ENCODE peak calls at places on chromosomes 12 and 14, in nine cellular contexts. J is GM23248, H is PC-9, W is mesenchymal stem cell, Y is PC-3, I is OCI-LY7, P is MM.1S, D is GM12878, O is neural progenitor cell. C is an unnamed sample.

GRCh38 chr12:4137015-4137414 is 136.5 kb upstream of the CCND2 start:
- DNase-seq in J (no peak), H (no peak), W (no peak), Y (no peak), I (no peak), P (no peak), D (no peak), O (no peak), C (no peak)

GRCh38 chr12:31315089-31315725 is 10.7 kb downstream of the SINHCAF start:
- DNase-seq in J (no peak), H (no peak), W (peak; percentile 15), Y (no peak), I (no peak), P (no peak), D (no peak), O (no peak), C (no peak)

GRCh38 chr12:113641426-113641825 is 169.8 kb upstream of the LHX5 start:
- DNase-seq in J (no peak), H (no peak), W (no peak), Y (no peak), I (no peak), P (no peak), D (no peak), O (no peak), C (no peak)

GRCh38 chr12:122481861-122482260 is 18.9 kb downstream of the ZCCHC8 start:
- DNase-seq in J (peak; percentile 25), H (no peak), W (no peak), Y (no peak), I (no peak), P (no peak), D (no peak), O (no peak), C (no peak)

GRCh38 chr12:49092086-49092815 is 2.4 kb downstream of the DHH start:
- DNase-seq in J (peak; percentile 75), H (no peak), W (peak; percentile 59), Y (peak; percentile 63), I (peak; percentile 58), P (peak; percentile 40), D (no peak), O (peak; percentile 90), C (peak; percentile 79)

GRCh38 chr12:72560370-72560769 is 288.2 kb downstream of the TRHDE start:
- DNase-seq in J (no peak), H (no peak), W (no peak), Y (no peak), I (no peak), P (no peak), D (no peak), O (no peak), C (no peak)

GRCh38 chr12:130104114-130104513 is 58.1 kb upstream of the FZD10 start:
- DNase-seq in J (no peak), H (no peak), W (no peak), Y (no peak), I (no peak), P (no peak), D (no peak), O (no peak), C (no peak)

GRCh38 chr14:92945959-92946846 is 23.3 kb downstream of the CHGA start:
- DNase-seq in J (peak; percentile 21), H (peak; percentile 96), W (no peak), Y (peak; percentile 80), I (no peak), P (no peak), D (no peak), O (no peak), C (no peak)

GRCh38 chr14:50920482-50921225 is 23.6 kb downstream of the PYGL start:
- DNase-seq in J (peak; percentile 83), H (no peak), W (peak; percentile 77), Y (peak; percentile 15), I (no peak), P (no peak), D (no peak), O (peak; percentile 24), C (no peak)

GRCh38 chr12:56385873-56386272 is 23.2 kb upstream of the APOF start:
- DNase-seq in J (peak; percentile 14), H (peak; percentile 35), W (no peak), Y (peak; percentile 37), I (no peak), P (no peak), D (no peak), O (no peak), C (peak; percentile 41)

GRCh38 chr12:122850695-122851350 is 15.6 kb downstream of the HIP1R start:
- DNase-seq in J (peak; percentile 46), H (peak; percentile 55), W (peak; percentile 56), Y (peak; percentile 27), I (no peak), P (no peak), D (no peak), O (no peak), C (no peak)

GRCh38 chr12:14993537-14994266 is 20.9 kb downstream of the PDE6H start:
- DNase-seq in J (peak; percentile 71), H (no peak), W (peak; percentile 80), Y (peak; percentile 25), I (peak; percentile 49), P (peak; percentile 29), D (no peak), O (no peak), C (no peak)

GRCh38 chr12:50589650-50590435 is 85.1 kb downstream of the DIP2B start:
- DNase-seq in J (peak; percentile 91), H (no peak), W (peak; percentile 93), Y (peak; percentile 87), I (no peak), P (no peak), D (no peak), O (no peak), C (no peak)

GRCh38 chr12:54341343-54341742 is 16.4 kb downstream of the COPZ1 start:
- DNase-seq in J (no peak), H (no peak), W (no peak), Y (no peak), I (no peak), P (no peak), D (no peak), O (peak; percentile 90), C (no peak)

GRCh38 chr14:100030441-100031153 is 34.6 kb upstream of the EVL start:
- DNase-seq in J (peak; percentile 95), H (no peak), W (peak; percentile 97), Y (peak; percentile 75), I (no peak), P (no peak), D (no peak), O (no peak), C (no peak)

GRCh38 chr12:6638305-6638704 is 2.5 kb upstream of the LPAR5 start:
- DNase-seq in J (no peak), H (no peak), W (no peak), Y (no peak), I (peak; percentile 58), P (no peak), D (no peak), O (no peak), C (no peak)

GRCh38 chr12:46177842-46178608 is 90.8 kb downstream of the SLC38A1 start:
- DNase-seq in J (no peak), H (no peak), W (no peak), Y (no peak), I (no peak), P (peak; percentile 32), D (peak; percentile 58), O (no peak), C (no peak)
- H2AFZ ChIP-seq in J (no peak overlapping the region), H (no peak overlapping the region), W (no peak overlapping the region), Y (no peak overlapping the region), I (no peak overlapping the region), P (no peak overlapping the region), D (no peak overlapping the region), O (no peak overlapping the region), C (no peak overlapping the region)

DNA sequence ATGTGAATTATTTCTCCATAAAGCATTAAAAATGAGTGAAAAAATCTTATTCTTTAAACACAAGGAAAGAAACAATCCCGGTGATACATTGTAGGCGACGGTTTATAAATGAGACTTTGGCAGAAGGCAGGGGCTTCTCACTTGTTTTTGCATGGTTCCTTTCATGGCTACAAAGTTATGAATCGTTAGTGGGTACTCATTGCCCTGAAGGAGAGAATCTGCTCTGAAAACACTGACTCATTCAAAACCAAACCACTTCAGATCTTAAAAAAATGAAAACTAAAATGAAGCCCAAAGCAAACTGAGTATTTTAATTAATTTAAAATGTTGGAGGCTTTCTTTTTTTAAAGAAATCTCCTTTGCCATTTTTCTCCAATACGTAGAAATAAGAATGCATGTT is 41.4 kb upstream of the AMIGO2 start:
- DNase-seq in J (peak; percentile 57), H (no peak), W (no peak), Y (peak; percentile 74), I (no peak), P (no peak), D (no peak), O (no peak), C (no peak)
- H3K4me3 ChIP-seq in J (no peak overlapping the region), H (no peak overlapping the region), W (no peak overlapping the region), Y (no peak overlapping the region), I (no peak overlapping the region), P (no peak overlapping the region), D (no peak overlapping the region), O (no peak overlapping the region), C (no peak overlapping the region)

GRCh38 chr12:24081092-24081529 is 131.6 kb upstream of the SOX5 start:
- DNase-seq in J (no peak), H (no peak), W (no peak), Y (no peak), I (no peak), P (no peak), D (no peak), O (peak; percentile 9), C (no peak)

GRCh38 chr12:24084800-24085199 is 135.3 kb upstream of the SOX5 start:
- DNase-seq in J (no peak), H (no peak), W (no peak), Y (no peak), I (no peak), P (no peak), D (no peak), O (no peak), C (no peak)

GRCh38 chr12:24080465-24080864 is 131.0 kb upstream of the SOX5 start:
- DNase-seq in J (no peak), H (no peak), W (no peak), Y (no peak), I (no peak), P (no peak), D (no peak), O (no peak), C (no peak)

GRCh38 chr12:24081581-24081980 is 132.1 kb upstream of the SOX5 start:
- DNase-seq in J (no peak), H (no peak), W (no peak), Y (no peak), I (no peak), P (no peak), D (no peak), O (peak; percentile 65), C (no peak)

DNA sequence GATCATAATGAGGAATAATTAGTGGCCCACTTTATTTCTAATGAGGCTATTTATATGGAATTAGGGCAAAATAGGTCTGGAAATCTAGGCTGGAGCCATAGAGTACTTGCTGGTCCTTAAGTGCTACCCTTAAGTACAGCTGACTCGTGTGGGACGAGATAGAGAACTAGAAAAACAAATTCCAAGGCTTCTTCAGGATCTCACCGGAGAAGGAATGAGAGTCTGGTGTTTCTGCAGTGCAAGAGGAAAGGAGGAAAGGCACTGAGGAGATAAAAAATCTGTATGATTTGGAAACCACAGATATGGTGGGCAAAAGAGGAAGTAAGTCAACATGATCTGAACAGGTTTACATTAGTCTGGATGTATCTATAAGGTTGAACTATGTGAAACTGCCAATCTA is 134.3 kb upstream of the SOX5 start:
- DNase-seq in J (no peak), H (no peak), W (no peak), Y (no peak), I (no peak), P (no peak), D (no peak), O (no peak), C (no peak)
- H2AFZ ChIP-seq in J (no peak overlapping the region), H (no peak overlapping the region), W (no peak overlapping the region), Y (no peak overlapping the region), I (no peak overlapping the region), P (no peak overlapping the region), D (no peak overlapping the region), O (no peak overlapping the region), C (no peak overlapping the region)

GRCh38 chr14:77037886-77038511 is 9.5 kb upstream of the IRF2BPL start:
- DNase-seq in J (peak; percentile 61), H (no peak), W (peak; percentile 74), Y (peak; percentile 94), I (no peak), P (no peak), D (no peak), O (no peak), C (no peak)
- H3K4me3 ChIP-seq in J (peak overlapping the region; percentile 60), H (no peak overlapping the region), W (no peak overlapping the region), Y (peak overlapping the region; percentile 59), I (no peak overlapping the region), P (no peak overlapping the region), D (no peak overlapping the region), O (no peak overlapping the region), C (no peak overlapping the region)

C was measured in Karpas-422.